ENCODE peak calls at places on chromosome X, in four cellular contexts. One of them, this sample, is unnamed.

GRCh38 chrX:12315526-12315925 is 177.3 kb downstream of the FRMPD4 start:
- DNase-seq in AG09309: no peak
- DNase-seq in tibial nerve: no peak
- DNase-seq in A549: no peak
- DNase-seq in this sample: no peak

GRCh38 chrX:40663880-40664630 is 16.7 kb upstream of the CXorf38 start:
- DNase-seq in AG09309: no peak
- DNase-seq in tibial nerve: no peak
- DNase-seq in A549: no peak
- DNase-seq in this sample: no peak

GRCh38 chrX:40154853-40155616 is 57.3 kb upstream of the BCOR start:
- DNase-seq in AG09309: no peak
- DNase-seq in tibial nerve: peak; percentile 80
- DNase-seq in A549: peak; percentile 44
- DNase-seq in this sample: no peak

GRCh38 chrX:103367502-103367901 is 8.8 kb upstream of the BEX3 start:
- DNase-seq in AG09309: no peak
- DNase-seq in tibial nerve: no peak
- DNase-seq in A549: no peak
- DNase-seq in this sample: no peak

GRCh38 chrX:20729421-20729820 is 462.7 kb upstream of the RPS6KA3 start:
- DNase-seq in AG09309: no peak
- DNase-seq in tibial nerve: no peak
- DNase-seq in A549: no peak
- DNase-seq in this sample: no peak

GRCh38 chrX:96770315-96770714 is 85.7 kb downstream of the DIAPH2 start:
- DNase-seq in AG09309: no peak
- DNase-seq in tibial nerve: no peak
- DNase-seq in A549: peak; percentile 7
- DNase-seq in this sample: no peak

GRCh38 chrX:108737754-108738153 is 1.4 kb upstream of the IRS4 start:
- DNase-seq in AG09309: no peak
- DNase-seq in tibial nerve: no peak
- DNase-seq in A549: no peak
- DNase-seq in this sample: no peak

GRCh38 chrX:40278340-40279090 is 180.8 kb upstream of the BCOR start:
- DNase-seq in AG09309: no peak
- DNase-seq in tibial nerve: no peak
- DNase-seq in A549: no peak
- DNase-seq in this sample: no peak

GRCh38 chrX:122833230-122833629 is 350.8 kb upstream of the GRIA3 start:
- DNase-seq in AG09309: no peak
- DNase-seq in tibial nerve: no peak
- DNase-seq in A549: no peak
- DNase-seq in this sample: no peak

GRCh38 chrX:68332156-68332823 is 101.0 kb downstream of the OPHN1 start:
- DNase-seq in AG09309: no peak
- DNase-seq in tibial nerve: peak; percentile 4
- DNase-seq in A549: no peak
- DNase-seq in this sample: no peak

GRCh38 chrX:78455901-78456300 is 128.5 kb upstream of the CYSLTR1 start:
- DNase-seq in AG09309: no peak
- DNase-seq in tibial nerve: no peak
- DNase-seq in A549: no peak
- DNase-seq in this sample: no peak

GRCh38 chrX:65993915-65994460 is 45.9 kb downstream of the VSIG4 start:
- DNase-seq in AG09309: no peak
- DNase-seq in tibial nerve: no peak
- DNase-seq in A549: no peak
- DNase-seq in this sample: no peak

GRCh38 chrX:11427082-11428033 is 134.1 kb downstream of the AMELX start:
- DNase-seq in AG09309: no peak
- DNase-seq in tibial nerve: peak; percentile 29
- DNase-seq in A549: no peak
- DNase-seq in this sample: no peak

GRCh38 chrX:74065831-74066390 is 238.1 kb upstream of the ZCCHC13 start:
- DNase-seq in AG09309: no peak
- DNase-seq in tibial nerve: no peak
- DNase-seq in A549: no peak
- DNase-seq in this sample: no peak

GRCh38 chrX:103722505-103722904 is 11.8 kb downstream of the TMEM31 start:
- DNase-seq in AG09309: no peak
- DNase-seq in tibial nerve: no peak
- DNase-seq in A549: no peak
- DNase-seq in this sample: no peak

GRCh38 chrX:10047631-10048030 is 80.5 kb downstream of the CLDN34 start:
- DNase-seq in AG09309: no peak
- DNase-seq in tibial nerve: no peak
- DNase-seq in A549: no peak
- DNase-seq in this sample: no peak

GRCh38 chrX:100731441-100732281 is at the start of gene SYTL4:
- DNase-seq in AG09309: no peak
- DNase-seq in tibial nerve: no peak
- DNase-seq in A549: peak; percentile 49
- DNase-seq in this sample: no peak

GRCh38 chrX:23503835-23504539 is 163.3 kb upstream of the PRDX4 start:
- DNase-seq in AG09309: peak; percentile 10
- DNase-seq in tibial nerve: peak; percentile 60
- DNase-seq in A549: peak; percentile 51
- DNase-seq in this sample: peak; percentile 67

GRCh38 chrX:134936542-134936941 is 54.2 kb upstream of the SMIM10 start:
- DNase-seq in AG09309: peak; percentile 33
- DNase-seq in tibial nerve: no peak
- DNase-seq in A549: no peak
- DNase-seq in this sample: no peak

GRCh38 chrX:50814701-50815476 is 895 bp upstream of the SHROOM4 start:
- DNase-seq in AG09309: no peak
- DNase-seq in tibial nerve: no peak
- DNase-seq in A549: no peak
- DNase-seq in this sample: no peak

GRCh38 chrX:141341341-141341740 is 99.0 kb upstream of the SPANXC start:
- DNase-seq in AG09309: peak; percentile 18
- DNase-seq in tibial nerve: no peak
- DNase-seq in A549: peak; percentile 13
- DNase-seq in this sample: no peak

GRCh38 chrX:2484232-2484631 is 16.5 kb downstream of the DHRSX start:
- DNase-seq in AG09309: no peak
- DNase-seq in tibial nerve: no peak
- DNase-seq in A549: no peak
- DNase-seq in this sample: no peak

DNA sequence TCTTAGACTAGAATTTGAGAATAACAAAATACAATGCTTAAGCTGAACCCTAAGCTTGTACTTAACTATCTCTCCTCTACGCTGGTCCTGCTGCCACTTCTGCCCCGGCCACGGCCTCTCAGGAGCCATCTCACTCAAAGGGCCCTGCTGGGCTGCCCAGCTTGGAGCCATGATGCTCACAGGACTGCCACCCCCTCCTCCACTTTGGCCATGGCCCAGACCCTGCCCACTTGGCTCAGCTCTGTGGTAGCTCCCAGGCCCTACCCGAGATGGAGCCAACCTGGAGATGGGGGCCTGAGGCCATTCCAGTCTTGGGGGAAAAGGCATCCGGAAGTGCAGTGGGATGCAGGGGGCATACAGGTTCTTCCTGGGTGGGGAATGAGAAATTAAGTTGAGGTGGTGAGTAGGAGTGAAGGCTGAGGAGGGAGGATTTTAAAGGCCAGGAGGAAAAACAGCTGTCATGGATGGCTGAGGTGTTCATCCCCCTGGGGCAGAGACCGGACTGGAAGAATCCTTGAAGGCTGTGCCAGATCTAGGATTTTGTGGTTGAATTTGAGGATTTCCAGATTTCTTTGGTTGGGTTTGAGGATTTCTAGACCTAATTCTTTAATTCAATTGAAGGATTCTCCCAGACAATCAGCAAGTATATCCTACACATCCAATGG is 824 bp downstream of the SASH3 start:
- DNase-seq in AG09309: no peak
- DNase-seq in tibial nerve: no peak
- DNase-seq in A549: no peak
- DNase-seq in this sample: no peak
- H3K4me3 ChIP-seq in AG09309: no peak overlapping the region
- H3K4me3 ChIP-seq in tibial nerve: peak overlapping the region; percentile 36
- H3K4me3 ChIP-seq in A549: no peak overlapping the region
- H3K4me3 ChIP-seq in this sample: peak overlapping the region; percentile 56

DNA sequence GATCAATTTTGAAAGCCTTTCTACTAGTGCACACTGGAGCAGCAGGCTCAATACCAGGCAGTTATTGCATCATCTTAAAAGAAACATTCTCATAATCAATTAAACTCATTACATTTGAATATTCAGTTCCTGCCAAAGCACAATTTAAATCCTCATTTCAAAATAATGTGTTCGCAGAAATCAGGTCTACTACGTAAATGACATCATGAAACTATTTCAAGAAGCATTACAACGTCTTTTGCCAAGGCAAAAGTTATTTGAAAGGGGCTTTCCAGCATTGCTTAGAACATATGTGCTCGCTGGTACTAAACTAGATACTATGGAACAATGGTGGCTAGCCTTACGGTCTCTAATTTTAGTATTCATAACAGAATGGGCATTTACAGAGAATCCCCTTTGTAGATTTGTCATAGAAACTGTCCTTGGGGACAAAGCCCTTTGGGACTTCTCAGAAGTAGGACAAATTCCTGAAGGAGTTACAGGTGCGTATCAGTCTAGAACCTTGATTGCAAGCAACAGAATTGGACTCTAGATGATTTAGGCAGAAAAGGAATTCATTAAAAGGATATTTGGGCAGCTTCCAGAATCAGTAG is 27.6 kb upstream of the HUWE1 start:
- DNase-seq in AG09309: no peak
- DNase-seq in tibial nerve: no peak
- DNase-seq in A549: no peak
- DNase-seq in this sample: no peak
- H3K4me3 ChIP-seq in AG09309: no peak overlapping the region
- H3K4me3 ChIP-seq in tibial nerve: no peak overlapping the region
- H3K4me3 ChIP-seq in A549: no peak overlapping the region
- H3K4me3 ChIP-seq in this sample: no peak overlapping the region

DNA sequence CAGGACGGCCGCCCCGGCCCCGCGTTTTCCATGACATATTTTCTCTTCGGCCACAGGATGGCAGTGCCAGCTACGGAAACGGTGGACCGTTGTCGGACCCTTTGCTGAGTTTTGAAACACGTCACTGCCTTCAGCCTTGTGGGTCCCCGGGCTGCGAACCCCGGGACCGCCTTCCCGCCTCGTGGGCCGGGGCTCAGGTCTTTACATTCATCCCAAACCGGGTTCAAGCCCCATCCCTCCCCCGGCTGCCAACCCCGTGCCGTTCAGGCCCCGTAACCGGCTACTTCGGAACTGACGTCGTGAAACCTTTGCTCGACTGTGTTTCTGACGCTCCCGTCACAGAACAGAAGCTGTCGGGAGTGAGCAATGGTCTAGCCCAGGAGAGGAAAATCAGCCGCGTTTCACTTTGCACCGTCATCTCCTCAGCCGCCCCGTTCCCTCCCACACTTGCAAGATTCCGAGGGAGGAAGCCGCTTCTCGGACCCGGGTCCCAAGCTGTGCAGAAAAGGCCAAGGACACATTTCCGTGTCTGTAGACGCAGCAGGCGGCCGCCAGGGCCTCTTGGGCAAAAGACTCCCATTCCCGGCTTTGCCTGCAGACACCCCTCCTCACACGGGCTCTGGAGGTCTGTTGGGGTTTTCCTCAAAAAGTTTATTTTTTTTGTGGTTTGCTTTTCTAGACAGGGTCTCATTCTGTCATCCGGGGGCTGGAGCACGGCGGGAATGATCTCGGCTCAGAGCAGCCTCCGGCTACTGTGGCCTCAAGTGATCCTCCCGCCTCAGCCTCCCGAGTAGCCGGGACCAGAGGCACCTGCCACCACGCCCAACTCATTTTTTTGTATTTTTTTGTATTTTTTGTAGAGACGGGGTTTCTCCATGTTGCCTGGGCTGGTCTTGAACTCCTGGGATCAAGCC is 41.4 kb upstream of the PPP2R3B start:
- DNase-seq in AG09309: no peak
- DNase-seq in tibial nerve: no peak
- DNase-seq in A549: peak; percentile 50
- DNase-seq in this sample: no peak
- H3K4me3 ChIP-seq in AG09309: no peak overlapping the region
- H3K4me3 ChIP-seq in tibial nerve: no peak overlapping the region
- H3K4me3 ChIP-seq in A549: peak overlapping the region; percentile 32
- H3K4me3 ChIP-seq in this sample: peak overlapping the region; percentile 39

GRCh38 chrX:130170752-130171445 is 863 bp upstream of the RAB33A start:
- DNase-seq in AG09309: no peak
- DNase-seq in tibial nerve: no peak
- DNase-seq in A549: peak; percentile 70
- DNase-seq in this sample: no peak

GRCh38 chrX:130174051-130174704 is 2.4 kb downstream of the RAB33A start:
- DNase-seq in AG09309: peak; percentile 56
- DNase-seq in tibial nerve: peak; percentile 36
- DNase-seq in A549: no peak
- DNase-seq in this sample: peak; percentile 5

GRCh38 chrX:130172127-130172834 is 519 bp downstream of the RAB33A start:
- DNase-seq in AG09309: no peak
- DNase-seq in tibial nerve: no peak
- DNase-seq in A549: no peak
- DNase-seq in this sample: no peak

GRCh38 chrX:130173190-130173895 is 1.6 kb downstream of the RAB33A start:
- DNase-seq in AG09309: peak; percentile 73
- DNase-seq in tibial nerve: peak; percentile 30
- DNase-seq in A549: no peak
- DNase-seq in this sample: peak; percentile 38

DNA sequence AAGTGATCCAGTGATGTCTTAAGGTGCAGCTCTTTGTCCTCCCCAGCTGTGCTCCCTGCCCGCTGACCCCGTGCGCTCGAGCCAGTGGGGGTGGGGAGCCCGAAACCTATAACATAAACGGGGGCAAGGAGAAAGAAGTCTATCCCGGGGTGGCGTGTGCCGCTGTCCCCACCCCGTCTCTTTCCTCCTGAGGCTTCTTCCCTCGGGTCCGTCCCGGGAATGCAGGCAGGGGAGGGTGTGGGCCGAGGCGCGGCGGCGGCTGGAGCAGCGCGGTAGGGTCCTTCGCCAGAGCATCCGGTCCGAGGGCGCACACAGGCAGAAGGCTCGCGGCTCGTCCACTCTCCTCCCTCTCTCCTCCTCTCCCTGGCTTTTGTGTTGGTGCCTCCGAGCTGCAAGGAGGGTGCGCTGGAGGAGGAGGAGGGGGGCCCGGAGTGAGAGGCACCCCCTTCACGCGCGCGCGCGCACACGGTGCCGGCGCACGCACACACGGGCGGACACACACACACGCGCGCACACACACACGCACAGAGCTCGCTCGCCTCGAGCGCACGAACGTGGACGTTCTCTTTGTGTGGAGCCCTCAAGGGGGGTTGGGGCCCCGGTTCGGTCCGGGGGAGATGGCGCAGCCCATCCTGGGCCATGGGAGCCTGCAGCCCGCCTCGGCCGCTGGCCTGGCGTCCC is at the start of gene RAB33A:
- DNase-seq in AG09309: no peak
- DNase-seq in tibial nerve: no peak
- DNase-seq in A549: no peak
- DNase-seq in this sample: no peak
- H3K4me3 ChIP-seq in AG09309: peak within 1 kb of the TSS; percentile 50
- H3K4me3 ChIP-seq in tibial nerve: peak within 1 kb of the TSS; percentile 45
- H3K4me3 ChIP-seq in A549: peak within 1 kb of the TSS; percentile 84
- H3K4me3 ChIP-seq in this sample: peak within 1 kb of the TSS; percentile 74

GRCh38 chrX:72061091-72061490 is 70.6 kb downstream of the RTL5 start:
- DNase-seq in AG09309: no peak
- DNase-seq in tibial nerve: no peak
- DNase-seq in A549: no peak
- DNase-seq in this sample: no peak
- H3K4me3 ChIP-seq in AG09309: no peak overlapping the region
- H3K4me3 ChIP-seq in tibial nerve: no peak overlapping the region
- H3K4me3 ChIP-seq in A549: no peak overlapping the region
- H3K4me3 ChIP-seq in this sample: no peak overlapping the region